ENCODE peak calls at places on chromosome 4, in nine cellular contexts. One of them, this sample, is unnamed.

GRCh38 chr4:4330794-4331193 is 40.7 kb downstream of the ZBTB49 start:
- DNase-seq in IMR-90: no peak
- DNase-seq in PC-3: no peak
- DNase-seq in HCT116: no peak
- DNase-seq in BE2C: no peak
- DNase-seq in left lung: no peak
- DNase-seq in ascending aorta: no peak
- DNase-seq in upper lobe of left lung: no peak
- DNase-seq in psoas muscle: no peak
- DNase-seq in this sample: no peak

GRCh38 chr4:183798249-183798920 is 106.7 kb upstream of the STOX2 start:
- DNase-seq in IMR-90: no peak
- DNase-seq in PC-3: no peak
- DNase-seq in HCT116: no peak
- DNase-seq in BE2C: no peak
- DNase-seq in left lung: no peak
- DNase-seq in ascending aorta: no peak
- DNase-seq in upper lobe of left lung: no peak
- DNase-seq in psoas muscle: no peak
- DNase-seq in this sample: no peak

GRCh38 chr4:91427171-91427570 is 876.6 kb upstream of the GRID2 start:
- DNase-seq in IMR-90: no peak
- DNase-seq in PC-3: peak; percentile 47
- DNase-seq in HCT116: peak; percentile 16
- DNase-seq in BE2C: no peak
- DNase-seq in left lung: no peak
- DNase-seq in ascending aorta: no peak
- DNase-seq in upper lobe of left lung: no peak
- DNase-seq in psoas muscle: no peak
- DNase-seq in this sample: no peak

GRCh38 chr4:46250997-46251396 is 127.1 kb upstream of the GABRG1 start:
- DNase-seq in IMR-90: no peak
- DNase-seq in PC-3: no peak
- DNase-seq in HCT116: no peak
- DNase-seq in BE2C: no peak
- DNase-seq in left lung: no peak
- DNase-seq in ascending aorta: no peak
- DNase-seq in upper lobe of left lung: no peak
- DNase-seq in psoas muscle: no peak
- DNase-seq in this sample: no peak

GRCh38 chr4:3252831-3253641 is 4.1 kb downstream of the MSANTD1 start:
- DNase-seq in IMR-90: no peak
- DNase-seq in PC-3: no peak
- DNase-seq in HCT116: no peak
- DNase-seq in BE2C: no peak
- DNase-seq in left lung: peak; percentile 69
- DNase-seq in ascending aorta: no peak
- DNase-seq in upper lobe of left lung: peak; percentile 76
- DNase-seq in psoas muscle: peak; percentile 45
- DNase-seq in this sample: peak; percentile 9

GRCh38 chr4:2630556-2631273 is 94.3 kb downstream of the FAM193A start:
- DNase-seq in IMR-90: no peak
- DNase-seq in PC-3: no peak
- DNase-seq in HCT116: peak; percentile 8
- DNase-seq in BE2C: no peak
- DNase-seq in left lung: no peak
- DNase-seq in ascending aorta: no peak
- DNase-seq in upper lobe of left lung: no peak
- DNase-seq in psoas muscle: no peak
- DNase-seq in this sample: no peak

GRCh38 chr4:151417164-151417571 is 8.2 kb downstream of the FHIP1A start:
- DNase-seq in IMR-90: no peak
- DNase-seq in PC-3: peak; percentile 28
- DNase-seq in HCT116: no peak
- DNase-seq in BE2C: peak; percentile 6
- DNase-seq in left lung: no peak
- DNase-seq in ascending aorta: no peak
- DNase-seq in upper lobe of left lung: no peak
- DNase-seq in psoas muscle: no peak
- DNase-seq in this sample: no peak

GRCh38 chr4:84948056-84948455 is 18.4 kb downstream of the WDFY3 start:
- DNase-seq in IMR-90: peak; percentile 17
- DNase-seq in PC-3: no peak
- DNase-seq in HCT116: no peak
- DNase-seq in BE2C: no peak
- DNase-seq in left lung: no peak
- DNase-seq in ascending aorta: no peak
- DNase-seq in upper lobe of left lung: no peak
- DNase-seq in psoas muscle: no peak
- DNase-seq in this sample: no peak

GRCh38 chr4:6549890-6550620 is 24.9 kb upstream of the MAN2B2 start:
- DNase-seq in IMR-90: no peak
- DNase-seq in PC-3: no peak
- DNase-seq in HCT116: no peak
- DNase-seq in BE2C: no peak
- DNase-seq in left lung: no peak
- DNase-seq in ascending aorta: no peak
- DNase-seq in upper lobe of left lung: no peak
- DNase-seq in psoas muscle: peak; percentile 36
- DNase-seq in this sample: peak; percentile 34

GRCh38 chr4:98148856-98149255 is 5.6 kb upstream of the STPG2 start:
- DNase-seq in IMR-90: no peak
- DNase-seq in PC-3: peak; percentile 86
- DNase-seq in HCT116: no peak
- DNase-seq in BE2C: no peak
- DNase-seq in left lung: no peak
- DNase-seq in ascending aorta: no peak
- DNase-seq in upper lobe of left lung: no peak
- DNase-seq in psoas muscle: no peak
- DNase-seq in this sample: no peak

GRCh38 chr4:122167369-122167768 is 15.2 kb downstream of the BLTP1 start:
- DNase-seq in IMR-90: no peak
- DNase-seq in PC-3: no peak
- DNase-seq in HCT116: no peak
- DNase-seq in BE2C: no peak
- DNase-seq in left lung: no peak
- DNase-seq in ascending aorta: no peak
- DNase-seq in upper lobe of left lung: no peak
- DNase-seq in psoas muscle: no peak
- DNase-seq in this sample: no peak

GRCh38 chr4:81605278-81605677 is 133.6 kb upstream of the RASGEF1B start:
- DNase-seq in IMR-90: no peak
- DNase-seq in PC-3: no peak
- DNase-seq in HCT116: no peak
- DNase-seq in BE2C: no peak
- DNase-seq in left lung: no peak
- DNase-seq in ascending aorta: no peak
- DNase-seq in upper lobe of left lung: no peak
- DNase-seq in psoas muscle: no peak
- DNase-seq in this sample: no peak

GRCh38 chr4:25654971-25655963 is at the start of gene SLC34A2:
- DNase-seq in IMR-90: no peak
- DNase-seq in PC-3: no peak
- DNase-seq in HCT116: no peak
- DNase-seq in BE2C: no peak
- DNase-seq in left lung: peak; percentile 90
- DNase-seq in ascending aorta: no peak
- DNase-seq in upper lobe of left lung: peak; percentile 94
- DNase-seq in psoas muscle: no peak
- DNase-seq in this sample: no peak

GRCh38 chr4:73311428-73311827 is 52.8 kb upstream of the ANKRD17 start:
- DNase-seq in IMR-90: peak; percentile 77
- DNase-seq in PC-3: peak; percentile 84
- DNase-seq in HCT116: peak; percentile 8
- DNase-seq in BE2C: no peak
- DNase-seq in left lung: no peak
- DNase-seq in ascending aorta: no peak
- DNase-seq in upper lobe of left lung: no peak
- DNase-seq in psoas muscle: no peak
- DNase-seq in this sample: no peak
- TF ChIP-seq CTCF in IMR-90: peak; percentile 52
- TF ChIP-seq CTCF in PC-3: peak; percentile 81
- TF ChIP-seq CTCF in HCT116: peak; percentile 60
- TF ChIP-seq CTCF in BE2C: peak; percentile 20
- TF ChIP-seq CTCF in left lung: no peak
- TF ChIP-seq CTCF in ascending aorta: peak; percentile 38
- TF ChIP-seq CTCF in upper lobe of left lung: no peak
- TF ChIP-seq CTCF in psoas muscle: peak; percentile 27
- TF ChIP-seq CTCF in this sample: no peak

DNA sequence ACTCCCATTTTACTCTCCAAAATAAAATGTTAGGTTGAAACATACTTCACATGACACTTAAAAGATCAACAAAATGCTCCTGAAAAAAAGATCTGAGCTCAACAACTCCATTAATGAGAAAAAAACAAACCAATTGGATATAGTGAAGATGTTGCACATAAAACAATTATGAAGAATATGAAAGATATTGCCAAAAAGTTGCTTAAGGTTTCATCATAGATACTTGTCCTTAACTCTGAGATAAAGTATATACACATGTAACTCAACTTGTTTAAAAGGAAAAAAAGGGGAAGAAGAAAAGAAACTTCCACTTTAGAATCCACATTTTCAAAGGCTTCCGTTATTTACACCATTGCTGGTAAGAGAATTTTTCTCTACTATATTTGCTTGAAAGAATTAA is 2.7 kb downstream of the AFAP1 start:
- DNase-seq in IMR-90: no peak
- DNase-seq in PC-3: no peak
- DNase-seq in HCT116: no peak
- DNase-seq in BE2C: no peak
- DNase-seq in left lung: no peak
- DNase-seq in ascending aorta: no peak
- DNase-seq in upper lobe of left lung: no peak
- DNase-seq in psoas muscle: no peak
- DNase-seq in this sample: no peak
- H3K4me1 ChIP-seq in IMR-90: peaks cover 16% of the 10 kb centered on the region
- H3K4me1 ChIP-seq in PC-3: peaks cover 37% of the 10 kb centered on the region
- H3K4me1 ChIP-seq in HCT116: peaks cover 34% of the 10 kb centered on the region
- H3K4me1 ChIP-seq in BE2C: peaks cover 6% of the 10 kb centered on the region
- H3K4me1 ChIP-seq in left lung: peaks cover 29% of the 10 kb centered on the region
- H3K4me1 ChIP-seq in ascending aorta: no peaks in the 10 kb centered on the region
- H3K4me1 ChIP-seq in upper lobe of left lung: peaks cover 10% of the 10 kb centered on the region
- H3K4me1 ChIP-seq in psoas muscle: no peaks in the 10 kb centered on the region
- H3K4me1 ChIP-seq in this sample: peaks cover 21% of the 10 kb centered on the region

GRCh38 chr4:54660145-54660535 is 2.4 kb downstream of the KIT start:
- DNase-seq in IMR-90: no peak
- DNase-seq in PC-3: peak; percentile 42
- DNase-seq in HCT116: no peak
- DNase-seq in BE2C: no peak
- DNase-seq in left lung: no peak
- DNase-seq in ascending aorta: no peak
- DNase-seq in upper lobe of left lung: no peak
- DNase-seq in psoas muscle: no peak
- DNase-seq in this sample: no peak

GRCh38 chr4:54658321-54659093 is 750 bp downstream of the KIT start:
- DNase-seq in IMR-90: peak; percentile 36
- DNase-seq in PC-3: peak; percentile 36
- DNase-seq in HCT116: peak; percentile 13
- DNase-seq in BE2C: peak; percentile 55
- DNase-seq in left lung: peak; percentile 88
- DNase-seq in ascending aorta: no peak
- DNase-seq in upper lobe of left lung: peak; percentile 90
- DNase-seq in psoas muscle: peak; percentile 56
- DNase-seq in this sample: peak; percentile 51

GRCh38 chr4:54657194-54657555 is 582 bp upstream of the KIT start:
- DNase-seq in IMR-90: no peak
- DNase-seq in PC-3: no peak
- DNase-seq in HCT116: no peak
- DNase-seq in BE2C: no peak
- DNase-seq in left lung: no peak
- DNase-seq in ascending aorta: no peak
- DNase-seq in upper lobe of left lung: no peak
- DNase-seq in psoas muscle: no peak
- DNase-seq in this sample: no peak

GRCh38 chr4:54659213-54660144 is 1.7 kb downstream of the KIT start:
- DNase-seq in IMR-90: peak; percentile 30
- DNase-seq in PC-3: no peak
- DNase-seq in HCT116: no peak
- DNase-seq in BE2C: no peak
- DNase-seq in left lung: no peak
- DNase-seq in ascending aorta: no peak
- DNase-seq in upper lobe of left lung: no peak
- DNase-seq in psoas muscle: no peak
- DNase-seq in this sample: no peak

DNA sequence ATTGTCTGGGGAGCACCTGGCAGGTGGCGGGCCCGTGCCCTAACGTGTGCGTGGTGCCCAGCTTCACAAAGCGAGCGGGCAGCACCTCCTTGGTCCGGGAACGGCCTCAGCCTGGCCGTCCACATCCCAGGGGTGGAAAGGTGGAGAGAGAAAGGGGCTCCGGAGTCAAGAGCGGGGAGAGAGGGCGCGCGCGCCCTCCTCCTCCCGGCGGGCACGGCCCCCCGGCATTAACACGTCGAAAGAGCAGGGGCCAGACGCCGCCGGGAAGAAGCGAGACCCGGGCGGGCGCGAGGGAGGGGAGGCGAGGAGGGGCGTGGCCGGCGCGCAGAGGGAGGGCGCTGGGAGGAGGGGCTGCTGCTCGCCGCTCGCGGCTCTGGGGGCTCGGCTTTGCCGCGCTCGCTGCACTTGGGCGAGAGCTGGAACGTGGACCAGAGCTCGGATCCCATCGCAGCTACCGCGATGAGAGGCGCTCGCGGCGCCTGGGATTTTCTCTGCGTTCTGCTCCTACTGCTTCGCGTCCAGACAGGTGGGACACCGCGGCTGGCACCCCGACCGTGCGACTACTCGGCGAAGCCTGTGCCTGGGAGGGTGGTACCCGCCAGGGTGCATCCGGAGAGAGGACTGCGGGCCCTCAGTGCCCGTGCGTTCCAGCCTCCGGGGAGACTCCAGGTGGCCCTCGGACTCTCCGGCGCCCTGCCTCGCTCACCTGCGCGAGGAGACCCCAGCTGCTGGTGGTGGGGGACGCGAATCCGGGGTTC is at the start of gene KIT:
- DNase-seq in IMR-90: peak; percentile 32
- DNase-seq in PC-3: no peak
- DNase-seq in HCT116: no peak
- DNase-seq in BE2C: peak; percentile 56
- DNase-seq in left lung: peak; percentile 83
- DNase-seq in ascending aorta: no peak
- DNase-seq in upper lobe of left lung: peak; percentile 91
- DNase-seq in psoas muscle: peak; percentile 69
- DNase-seq in this sample: peak; percentile 35
- H3K4me3 ChIP-seq in IMR-90: peak within 1 kb of the TSS; percentile 74
- H3K4me3 ChIP-seq in PC-3: peak within 1 kb of the TSS; percentile 60
- H3K4me3 ChIP-seq in HCT116: peak within 1 kb of the TSS; percentile 42
- H3K4me3 ChIP-seq in BE2C: peak within 1 kb of the TSS; percentile 44
- H3K4me3 ChIP-seq in left lung: peak within 1 kb of the TSS; percentile 38
- H3K4me3 ChIP-seq in ascending aorta: peak within 1 kb of the TSS; percentile 80
- H3K4me3 ChIP-seq in upper lobe of left lung: peak within 1 kb of the TSS; percentile 47
- H3K4me3 ChIP-seq in psoas muscle: peak within 1 kb of the TSS; percentile 69
- H3K4me3 ChIP-seq in this sample: peak within 1 kb of the TSS; percentile 63

DNA sequence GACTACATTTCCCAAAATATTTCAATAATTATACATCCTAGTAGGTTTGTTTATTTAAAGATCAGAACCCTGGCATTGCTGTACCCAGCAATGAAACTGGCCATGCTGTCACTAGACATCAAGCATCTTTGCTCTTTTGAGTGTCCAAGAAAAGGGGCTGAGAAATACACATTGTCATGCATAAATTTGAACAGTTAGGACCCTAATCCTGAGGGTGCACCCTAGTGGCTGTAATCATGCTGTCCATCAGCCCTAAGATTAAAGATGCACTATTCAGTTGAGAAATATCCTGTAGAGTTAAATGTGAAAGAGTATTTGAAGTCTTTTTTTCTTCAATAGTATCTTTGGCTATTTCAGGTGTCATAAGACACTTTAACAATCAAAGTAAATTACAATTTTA is 108.8 kb downstream of the NFKB1 start:
- DNase-seq in IMR-90: peak; percentile 12
- DNase-seq in PC-3: peak; percentile 22
- DNase-seq in HCT116: no peak
- DNase-seq in BE2C: no peak
- DNase-seq in left lung: no peak
- DNase-seq in ascending aorta: no peak
- DNase-seq in upper lobe of left lung: no peak
- DNase-seq in psoas muscle: no peak
- DNase-seq in this sample: no peak
- TF ChIP-seq CTCF in IMR-90: peak; percentile 41
- TF ChIP-seq CTCF in PC-3: peak; percentile 52
- TF ChIP-seq CTCF in HCT116: peak; percentile 52
- TF ChIP-seq CTCF in BE2C: peak; percentile 31
- TF ChIP-seq CTCF in left lung: no peak
- TF ChIP-seq CTCF in ascending aorta: no peak
- TF ChIP-seq CTCF in upper lobe of left lung: no peak
- TF ChIP-seq CTCF in psoas muscle: peak; percentile 7
- TF ChIP-seq CTCF in this sample: no peak